ENCODE peak calls at places on chromosome 4, in four cellular contexts. E is glutamatergic neuron, X is astrocyte, M is foreskin melanocyte. Q is an unnamed sample.

GRCh38 chr4:86108834-86109233 is 251.0 kb downstream of the MAPK10 start:
- DNase-seq in E (no peak), X (no peak), M (no peak), Q (no peak)

GRCh38 chr4:109408711-109409110 is 24.9 kb upstream of the SEC24B start:
- DNase-seq in E (no peak), X (no peak), M (no peak), Q (no peak)

GRCh38 chr4:3377557-3377956 is 64.2 kb upstream of the HGFAC start:
- DNase-seq in E (no peak), X (no peak), M (no peak), Q (no peak)

GRCh38 chr4:87926554-87927098 is 48.9 kb upstream of the SPP1 start:
- DNase-seq in E (no peak), X (no peak), M (no peak), Q (no peak)

GRCh38 chr4:22336822-22337221 is 179.0 kb downstream of the ADGRA3 start:
- DNase-seq in E (no peak), X (no peak), M (no peak), Q (no peak)

GRCh38 chr4:185872747-185873380 is 60.9 kb upstream of the SORBS2 start:
- DNase-seq in E (no peak), X (no peak), M (no peak), Q (no peak)

GRCh38 chr4:8267077-8267476 is 2.5 kb upstream of the HTRA3 start:
- DNase-seq in E (peak), X (no peak), M (no peak), Q (no peak)

GRCh38 chr4:81606796-81607550 is 135.3 kb upstream of the RASGEF1B start:
- DNase-seq in E (no peak), X (no peak), M (no peak), Q (no peak)

GRCh38 chr4:102497986-102498385 is 3.2 kb upstream of the NFKB1 start:
- DNase-seq in E (no peak), X (no peak), M (no peak), Q (no peak)

GRCh38 chr4:128751354-128751753 is 58.1 kb upstream of the JADE1 start:
- DNase-seq in E (no peak), X (peak), M (no peak), Q (no peak)

GRCh38 chr4:139605516-139605915 is 49.5 kb upstream of the SETD7 start:
- DNase-seq in E (no peak), X (no peak), M (no peak), Q (no peak)

GRCh38 chr4:158122501-158122900 is 50.3 kb downstream of the GASK1B start:
- DNase-seq in E (no peak), X (peak), M (no peak), Q (no peak)

GRCh38 chr4:173332963-173333657 is 1.0 kb downstream of the HMGB2 start:
- DNase-seq in E (no peak), X (no peak), M (no peak), Q (peak)

GRCh38 chr4:85177092-85177491 is 210.6 kb upstream of the WDFY3 start:
- DNase-seq in E (no peak), X (no peak), M (no peak), Q (no peak)

GRCh38 chr4:8287606-8288280 is 18.2 kb downstream of the HTRA3 start:
- DNase-seq in E (peak), X (no peak), M (no peak), Q (no peak)

GRCh38 chr4:152038238-152038637 is 277.4 kb upstream of the GATB start:
- DNase-seq in E (no peak), X (peak), M (no peak), Q (no peak)

GRCh38 chr4:139316733-139317132 is 14.5 kb upstream of the NDUFC1 start:
- DNase-seq in E (no peak), X (no peak), M (no peak), Q (no peak)

GRCh38 chr4:145481164-145481941 is at the start of gene SMAD1:
- DNase-seq in E (peak), X (peak), M (peak), Q (peak)